ENCODE peak calls at places on chromosomes 13 and 19, in four cellular contexts. R is psoas muscle, H is right atrium auricular region, Q is fibroblast of lung. T is an unnamed sample.

GRCh38 chr13:26941345-26942174 is 181.0 kb upstream of the GPR12 start:
- DNase-seq in R (no peak), H (no peak), Q (peak; percentile 54), T (no peak)

GRCh38 chr13:27559714-27560113 is 60.6 kb downstream of the LNX2 start:
- DNase-seq in Q (no peak), R (no peak), H (no peak), T (no peak)

GRCh38 chr13:79966502-79966901 is 374.4 kb downstream of the SPRY2 start:
- DNase-seq in R (no peak), H (no peak), Q (no peak), T (no peak)

GRCh38 chr13:28394422-28394821 is 100.5 kb downstream of the FLT1 start:
- DNase-seq in Q (no peak), R (no peak), H (no peak), T (no peak)

GRCh38 chr19:15180451-15181390 is 20.1 kb downstream of the NOTCH3 start:
- DNase-seq in R (no peak), H (no peak), Q (no peak), T (no peak)

GRCh38 chr13:98835156-98835555 is 82.7 kb upstream of the SLC15A1 start:
- DNase-seq in R (no peak), H (no peak), Q (no peak), T (no peak)

GRCh38 chr13:53281677-53282076 is 253.1 kb downstream of the OLFM4 start:
- DNase-seq in Q (no peak), H (no peak), R (no peak), T (no peak)

GRCh38 chr13:65504213-65504612 is 1725.9 kb downstream of the PCDH9 start:
- DNase-seq in Q (no peak), H (no peak), R (no peak), T (no peak)

GRCh38 chr13:31773538-31773937 is 34.2 kb downstream of the RXFP2 start:
- DNase-seq in H (no peak), R (no peak), Q (peak; percentile 73), T (no peak)

GRCh38 chr13:53112522-53112921 is 83.9 kb downstream of the OLFM4 start:
- DNase-seq in H (no peak), R (no peak), Q (no peak), T (no peak)

GRCh38 chr19:47239610-47240296 is 8.8 kb upstream of the BBC3 start:
- DNase-seq in H (no peak), Q (peak; percentile 37), R (peak; percentile 58), T (no peak)

GRCh38 chr13:98144501-98145350 is 1.8 kb downstream of the FARP1 start:
- DNase-seq in Q (peak; percentile 77), H (no peak), R (no peak), T (no peak)

GRCh38 chr19:34962945-34963530 is 991 bp downstream of the ZNF792 start:
- DNase-seq in R (no peak), H (no peak), Q (no peak), T (no peak)

GRCh38 chr19:34960103-34960805 is 3.8 kb downstream of the ZNF792 start:
- DNase-seq in R (no peak), H (no peak), Q (no peak), T (no peak)

GRCh38 chr19:34962281-34962944 is 1.6 kb downstream of the ZNF792 start:
- DNase-seq in R (no peak), H (no peak), Q (no peak), T (no peak)

GRCh38 chr19:34960940-34961679 is 2.9 kb downstream of the ZNF792 start:
- DNase-seq in Q (no peak), H (no peak), R (no peak), T (no peak)

GRCh38 chr19:34961775-34962174 is 2.3 kb downstream of the ZNF792 start:
- DNase-seq in Q (no peak), R (no peak), H (no peak), T (no peak)
- H3K4me3 ChIP-seq in Q (no peak overlapping the region), R (peak overlapping the region; percentile 99), H (peak overlapping the region; percentile 90), T (peak overlapping the region; percentile 91)

GRCh38 chr19:3801412-3802096 is 15.4 kb upstream of the MATK start:
- DNase-seq in R (no peak), H (no peak), Q (no peak), T (no peak)
- TF ChIP-seq CTCF in R (no peak), H (no peak), Q (peak; percentile 15), T (no peak)

GRCh38 chr19:6216236-6216995 is 63.4 kb downstream of the MLLT1 start:
- DNase-seq in R (no peak), Q (no peak), H (no peak), T (no peak)

GRCh38 chr19:6218497-6219146 is 61.2 kb downstream of the MLLT1 start:
- DNase-seq in R (peak; percentile 91), Q (peak; percentile 79), H (peak; percentile 96), T (peak; percentile 95)

GRCh38 chr19:6215701-6216235 is 64.0 kb downstream of the MLLT1 start:
- DNase-seq in Q (no peak), R (no peak), H (no peak), T (no peak)

GRCh38 chr19:6217752-6218403 is 61.9 kb downstream of the MLLT1 start:
- DNase-seq in Q (no peak), R (no peak), H (no peak), T (no peak)

DNA sequence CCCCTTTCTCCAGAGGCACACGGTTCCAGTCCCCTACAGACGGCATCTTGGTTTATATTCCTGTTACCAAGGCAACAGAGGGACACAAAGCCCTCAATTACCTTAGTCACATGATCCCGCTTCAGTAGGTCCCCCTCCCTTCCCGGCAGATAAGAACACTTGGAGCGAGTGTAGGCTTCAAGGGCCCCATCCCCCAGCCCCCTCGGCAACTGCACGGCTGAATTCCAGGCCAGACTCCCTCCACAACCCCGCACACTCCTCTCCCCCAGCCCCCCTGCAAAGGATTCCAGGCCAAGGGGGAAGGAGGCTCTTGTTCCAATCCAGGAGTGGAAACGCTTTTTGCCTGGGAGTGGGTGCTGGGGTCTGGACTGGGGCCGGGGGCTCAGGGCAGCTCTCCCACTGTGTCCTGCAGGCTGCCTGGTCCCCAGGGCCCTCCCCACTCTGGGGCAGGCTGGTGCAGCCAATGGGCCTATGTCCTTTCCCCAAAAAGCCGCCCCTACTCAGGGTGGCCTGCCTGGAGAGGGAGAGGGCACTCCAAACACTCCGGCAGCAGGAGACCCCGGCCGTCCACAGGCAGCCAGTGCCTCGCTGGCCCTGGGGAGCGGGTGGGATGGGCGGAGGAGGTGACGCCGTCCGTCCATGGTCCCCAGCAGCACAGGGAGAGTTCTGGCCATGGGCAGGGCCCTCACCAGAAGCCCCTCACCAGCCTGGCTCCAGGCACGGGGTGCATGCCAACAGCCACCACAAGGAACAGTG is 62.6 kb downstream of the MLLT1 start:
- DNase-seq in H (no peak), Q (peak; percentile 45), R (no peak), T (no peak)
- H3K27ac ChIP-seq in H (peak overlapping the region; percentile 62), Q (no peak overlapping the region), R (no peak overlapping the region), T (no peak overlapping the region)

DNA sequence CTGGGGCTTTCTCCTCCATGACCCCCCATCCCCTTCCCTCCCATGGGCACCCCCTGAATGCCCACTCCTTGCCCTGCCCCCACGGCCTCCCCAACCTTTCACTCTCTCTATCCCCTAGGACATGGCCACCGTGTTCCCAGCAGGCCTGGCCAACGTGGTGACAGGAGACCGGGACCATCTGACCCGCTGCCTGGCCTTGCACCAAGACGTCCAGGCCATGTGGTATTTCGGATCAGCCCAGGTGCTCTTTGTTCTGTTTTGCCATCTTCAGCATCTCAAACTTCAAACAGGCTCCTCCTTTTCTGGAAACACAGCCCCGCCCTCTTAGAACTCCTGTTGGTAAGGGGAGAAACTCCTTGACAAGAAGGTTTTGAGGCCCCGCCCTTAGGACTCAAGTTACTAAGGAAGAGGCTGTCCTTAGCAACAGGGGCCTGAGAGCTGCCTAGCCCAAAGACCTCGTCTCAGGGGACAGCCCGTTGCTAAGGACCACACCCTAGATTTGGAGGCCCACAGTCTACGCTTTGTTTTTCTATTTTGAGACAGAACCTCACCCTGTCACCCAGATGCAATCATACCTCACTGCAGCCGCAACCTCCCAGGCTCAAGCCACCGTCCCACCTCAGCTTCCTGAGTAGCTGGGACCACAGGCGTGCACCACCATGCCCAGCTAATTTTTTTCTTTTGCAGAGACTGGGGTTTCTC is 5.1 kb upstream of the FLT3LG start:
- DNase-seq in H (peak; percentile 97), R (peak; percentile 76), Q (peak; percentile 85), T (peak; percentile 97)
- H3K4me3 ChIP-seq in H (no peak overlapping the region), R (no peak overlapping the region), Q (no peak overlapping the region), T (peak overlapping the region; percentile 27)

GRCh38 chr13:22256111-22256639 is 585.3 kb downstream of the FGF9 start:
- DNase-seq in R (no peak), H (no peak), Q (no peak), T (no peak)
- TF ChIP-seq CTCF in R (no peak), H (no peak), Q (no peak), T (no peak)

DNA sequence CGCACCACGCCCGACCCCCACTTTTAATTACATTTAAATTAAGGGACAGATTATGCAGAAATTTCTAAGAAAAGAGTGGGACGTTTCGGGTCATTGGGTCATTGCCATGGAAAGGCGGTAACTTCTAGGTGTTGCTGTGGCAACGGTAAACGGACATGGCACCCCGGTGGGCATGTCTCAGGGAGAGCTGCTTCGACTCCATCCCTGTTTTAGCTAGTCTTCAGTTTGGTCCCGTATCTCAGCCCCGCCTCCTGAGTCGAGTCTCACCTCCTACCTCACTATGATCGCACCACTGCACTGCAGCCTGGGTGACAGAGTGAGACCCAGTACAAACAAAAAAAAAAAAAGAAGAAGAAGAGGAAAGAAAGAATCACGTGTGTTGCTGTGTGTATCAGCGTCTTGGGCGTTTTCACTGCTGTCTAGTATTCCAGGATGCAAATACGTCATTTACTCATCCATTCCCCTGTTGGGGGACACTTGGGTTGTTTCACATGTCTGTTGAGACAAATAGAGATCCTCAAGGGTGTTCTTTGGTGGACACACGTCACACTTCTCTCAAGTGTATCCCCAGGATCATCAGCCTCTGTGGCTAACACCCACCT is 41.7 kb downstream of the CELF5 start:
- DNase-seq in H (no peak), R (no peak), Q (no peak), T (no peak)
- H3K27ac ChIP-seq in H (no peak overlapping the region), R (no peak overlapping the region), Q (no peak overlapping the region), T (no peak overlapping the region)

GRCh38 chr19:18789422-18789832 is 1.7 kb downstream of the COMP start:
- DNase-seq in R (no peak), H (no peak), Q (no peak), T (no peak)
- H3K4me3 ChIP-seq in R (peak overlapping the region; percentile 49), H (peak overlapping the region; percentile 41), Q (no peak overlapping the region), T (peak overlapping the region; percentile 39)

DNA sequence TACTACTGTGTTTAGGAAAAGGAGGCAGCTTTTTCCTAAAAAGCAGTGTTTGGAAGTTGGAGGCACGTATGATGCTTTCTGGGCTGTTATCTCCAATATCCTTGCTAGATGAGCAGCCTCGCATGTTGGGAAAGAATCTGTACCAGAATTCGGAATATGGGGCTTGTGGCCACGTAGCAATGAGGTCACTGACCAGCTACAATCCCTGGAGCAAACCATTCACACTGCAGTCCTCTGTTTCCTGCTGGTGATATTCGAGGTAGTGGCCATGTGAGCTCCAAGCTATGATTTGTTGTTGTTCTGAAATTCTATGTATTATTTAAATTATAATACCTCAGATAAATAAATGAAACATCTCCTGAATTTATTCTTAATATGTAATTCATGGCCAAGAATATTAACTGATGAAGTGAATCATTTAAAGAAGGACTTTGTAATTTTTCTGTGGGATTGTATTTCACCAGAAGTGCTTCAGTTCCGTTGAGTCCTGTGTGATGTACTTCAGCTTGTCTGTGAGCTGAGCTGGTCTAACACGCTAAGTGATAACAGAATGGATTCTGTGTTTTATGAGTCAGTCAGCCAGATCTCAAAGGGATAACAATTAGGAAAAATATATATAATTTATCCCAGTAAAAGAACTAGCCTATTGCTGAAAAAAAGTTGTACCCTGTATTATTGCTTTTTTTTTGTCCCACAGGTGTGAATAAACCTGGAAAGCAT is 319.5 kb downstream of the SHISA2 start:
- DNase-seq in Q (peak; percentile 40), H (no peak), R (no peak), T (no peak)
- TF ChIP-seq CTCF in Q (no peak), H (no peak), R (no peak), T (no peak)

T was measured in suprapubic skin.